ENCODE peak calls at places on chromosomes 5 and 9, in four cellular contexts. Z is A172, R is B cell, O is KBM-7. E is an unnamed sample.

GRCh38 chr9:127118597-127119318 is 3.7 kb downstream of the ANGPTL2 start:
- DNase-seq in Z (no peak), R (no peak), O (no peak), E (no peak)

GRCh38 chr5:142602720-142603245 is 83.1 kb downstream of the FGF1 start:
- DNase-seq in Z (peak), R (no peak), O (no peak), E (no peak)

GRCh38 chr9:21002040-21002439 is 29.4 kb downstream of the HACD4 start:
- DNase-seq in Z (no peak), R (no peak), O (no peak), E (no peak)

GRCh38 chr5:26727916-26728315 is 310.5 kb downstream of the CDH9 start:
- DNase-seq in Z (no peak), R (no peak), O (no peak), E (no peak)

GRCh38 chr9:128323192-128323730 is 622 bp downstream of the COQ4 start:
- DNase-seq in Z (no peak), O (no peak), R (no peak), E (no peak)

GRCh38 chr5:31231171-31231570 is 37.7 kb downstream of the CDH6 start:
- DNase-seq in Z (no peak), R (no peak), O (no peak), E (no peak)

GRCh38 chr5:32455311-32455710 is 10.8 kb upstream of the ZFR start:
- DNase-seq in Z (no peak), O (no peak), R (no peak), E (no peak)

GRCh38 chr9:96241391-96241809 is 60.6 kb downstream of the HSD17B3 start:
- DNase-seq in R (no peak), O (peak), Z (peak), E (no peak)

GRCh38 chr9:85114799-85115198 is 445.3 kb downstream of the NTRK2 start:
- DNase-seq in Z (no peak), O (no peak), R (no peak), E (no peak)

E was measured in CD8-positive, alpha-beta T cell.